ENCODE peak calls at places on chromosomes 1 and 21, in eight cellular contexts. F is mucosa of descending colon; U is activated CD8-positive, alpha-beta memory T cell treated with anti-CD3 and anti-CD28 coated beads for 1 hour; B is endothelial cell; J is Daoy; I is amygdala; T is activated T-cell treated with anti-CD3 and anti-CD28 coated beads, Interleukin-2, amount 50 U/mL, for 1 hour; E is NCI-H510A treated with DMSO at 0.1 percent for 48 hours. D is an unnamed sample.

GRCh38 chr1:206608108-206608698 is 4.1 kb downstream of the EIF2D start:
- DNase-seq in F (no peak), U (no peak), J (peak; percentile 53), T (peak; percentile 63), B (peak; percentile 69), I (no peak), E (peak; percentile 59), D (peak; percentile 66)

GRCh38 chr21:16426936-16427335 is 697.2 kb downstream of the USP25 start:
- DNase-seq in U (no peak), E (no peak), J (no peak), B (no peak), I (no peak), F (no peak), T (no peak), D (no peak)

GRCh38 chr1:173424137-173424536 is 53.0 kb upstream of the PRDX6 start:
- DNase-seq in I (no peak), B (no peak), E (no peak), U (no peak), F (no peak), J (no peak), T (no peak), D (no peak)

GRCh38 chr21:15839026-15839425 is 109.2 kb downstream of the USP25 start:
- DNase-seq in U (no peak), J (no peak), I (no peak), E (no peak), B (no peak), F (no peak), T (no peak), D (no peak)

GRCh38 chr1:221509575-221510360 is 232.1 kb downstream of the DUSP10 start:
- DNase-seq in E (no peak), B (no peak), U (no peak), F (no peak), T (no peak), I (no peak), J (no peak), D (no peak)

GRCh38 chr1:961132-961652 is 808 bp downstream of the KLHL17 start:
- DNase-seq in B (no peak), T (no peak), J (no peak), I (no peak), F (no peak), U (no peak), E (no peak), D (no peak)

GRCh38 chr1:99218572-99218971 is 45.7 kb upstream of the PLPPR4 start:
- DNase-seq in T (no peak), J (no peak), E (no peak), B (no peak), F (no peak), I (no peak), U (no peak), D (no peak)

GRCh38 chr1:16612332-16613172 is 812 bp downstream of the NBPF1 start:
- DNase-seq in E (peak; percentile 73), J (peak; percentile 90), T (peak; percentile 58), B (peak; percentile 55), F (peak; percentile 78), I (peak; percentile 77), U (no peak), D (peak; percentile 22)

GRCh38 chr1:116203192-116203723 is 92.1 kb downstream of the MAB21L3 start:
- DNase-seq in I (no peak), E (no peak), T (no peak), F (no peak), J (peak; percentile 28), U (no peak), B (no peak), D (no peak)

GRCh38 chr1:67850611-67851075 is 17.4 kb upstream of the GNG12 start:
- DNase-seq in B (no peak), J (peak; percentile 97), F (peak; percentile 61), U (no peak), I (no peak), E (peak; percentile 42), T (no peak), D (no peak)

GRCh38 chr1:178098262-178098661 is 4.4 kb downstream of the RASAL2 start:
- DNase-seq in I (no peak), F (no peak), J (no peak), B (no peak), E (no peak), U (no peak), T (no peak), D (no peak)

GRCh38 chr1:40861227-40862003 is 748 bp downstream of the CITED4 start:
- DNase-seq in I (no peak), E (peak; percentile 47), J (peak; percentile 62), F (peak; percentile 72), B (no peak), T (peak; percentile 56), U (no peak), D (peak; percentile 42)

GRCh38 chr1:223273511-223273910 is 90.5 kb downstream of the SUSD4 start:
- DNase-seq in I (no peak), E (no peak), F (no peak), T (no peak), U (no peak), J (no peak), B (no peak), D (no peak)

GRCh38 chr1:33342041-33342723 is 21.3 kb upstream of the A3GALT2 start:
- DNase-seq in J (peak; percentile 96), F (peak; percentile 77), I (no peak), T (no peak), B (no peak), E (peak; percentile 99), U (no peak), D (no peak)

GRCh38 chr21:43687566-43688395 is 28.4 kb downstream of the RRP1B start:
- DNase-seq in U (no peak), E (no peak), J (no peak), T (no peak), I (no peak), B (no peak), F (no peak), D (no peak)

GRCh38 chr1:94050675-94051074 is 70.3 kb downstream of the ABCA4 start:
- DNase-seq in I (no peak), B (no peak), F (no peak), U (no peak), E (no peak), T (no peak), J (no peak), D (no peak)

D was measured in activated CD4-positive, alpha-beta memory T cell treated with anti-CD3 and anti-CD28 coated beads, Interleukin-2, amount 10 ng/mL, durations not matched to agents 7 days and 5 days.